ENCODE peak calls at places on chromosome 3, in nine cellular contexts. H is suprapubic skin, F is tibial nerve, N is heart left ventricle, T is transverse colon, U is adrenal gland, M is ovary, B is uterus, V is breast epithelium. G is an unnamed sample. For H3K27me3, the result is how much of the 10 kb centered on the place peaks cover.

GRCh38 chr3:48564022-48564421 is 441 bp upstream of the UCN2 start:
- DNase-seq in T (peak), V (no peak), M (no peak), B (no peak), U (peak), F (peak), N (no peak), H (no peak), G (peak)

GRCh38 chr3:112646623-112647022 is 5.7 kb upstream of the CCDC80 start:
- DNase-seq in H (no peak), N (no peak), U (no peak), F (no peak), M (no peak), V (no peak), B (no peak), T (no peak), G (no peak)

GRCh38 chr3:94167796-94168195 is 104.9 kb downstream of the NSUN3 start:
- DNase-seq in M (no peak), F (no peak), V (no peak), B (no peak), N (no peak), H (no peak), U (no peak), T (no peak), G (no peak)

GRCh38 chr3:47266709-47267489 is 15.7 kb downstream of the KIF9 start:
- DNase-seq in T (peak), B (peak), H (no peak), F (peak), V (peak), M (peak), U (peak), N (peak), G (peak)

GRCh38 chr3:127536818-127537810 is 53.4 kb downstream of the TPRA1 start:
- DNase-seq in B (no peak), F (no peak), V (no peak), T (no peak), U (no peak), H (peak), M (no peak), N (no peak), G (no peak)

GRCh38 chr3:141093971-141094401 is 42.8 kb downstream of the SPSB4 start:
- DNase-seq in M (peak), F (no peak), U (no peak), B (no peak), H (no peak), N (peak), T (no peak), V (no peak), G (peak)

GRCh38 chr3:171770689-171771620 is 39.3 kb downstream of the PLD1 start:
- DNase-seq in N (peak), F (no peak), T (peak), U (peak), V (no peak), M (peak), H (no peak), B (peak), G (peak)

GRCh38 chr3:132239587-132239986 is 77.6 kb upstream of the ACP3 start:
- DNase-seq in V (no peak), B (no peak), F (no peak), N (no peak), T (no peak), U (no peak), M (no peak), H (no peak), G (no peak)

GRCh38 chr3:126746395-126747177 is 42.5 kb downstream of the CHCHD6 start:
- DNase-seq in T (no peak), U (no peak), B (no peak), V (no peak), M (peak), F (no peak), H (peak), N (peak), G (peak)

GRCh38 chr3:30577788-30578187 is 28.6 kb upstream of the TGFBR2 start:
- DNase-seq in V (no peak), M (no peak), B (no peak), F (no peak), H (no peak), T (no peak), N (no peak), U (no peak), G (no peak)

GRCh38 chr3:157360044-157360443 is 76.6 kb upstream of the PTX3 start:
- DNase-seq in H (no peak), F (no peak), N (no peak), V (no peak), U (peak), T (no peak), B (no peak), M (no peak), G (no peak)

GRCh38 chr3:16286161-16286560 is 21.1 kb downstream of the OXNAD1 start:
- DNase-seq in B (no peak), U (no peak), F (no peak), V (no peak), H (no peak), T (peak), M (no peak), N (no peak), G (no peak)
- TF ChIP-seq POLR2A in B (no peak), U (no peak), F (no peak), V (no peak), H (no peak), T (peak), M (no peak), N (no peak), G (no peak)

GRCh38 chr3:18445421-18446066 is 20.4 kb upstream of the SATB1 start:
- DNase-seq in M (peak), V (no peak), N (no peak), T (peak), F (no peak), U (no peak), B (peak), H (no peak), G (peak)
- H3K27me3 ChIP-seq in M (under half), V (under half), N (under half), T (under half), F (under half), U (under half), B (under half), H (under half), G (under half)

DNA sequence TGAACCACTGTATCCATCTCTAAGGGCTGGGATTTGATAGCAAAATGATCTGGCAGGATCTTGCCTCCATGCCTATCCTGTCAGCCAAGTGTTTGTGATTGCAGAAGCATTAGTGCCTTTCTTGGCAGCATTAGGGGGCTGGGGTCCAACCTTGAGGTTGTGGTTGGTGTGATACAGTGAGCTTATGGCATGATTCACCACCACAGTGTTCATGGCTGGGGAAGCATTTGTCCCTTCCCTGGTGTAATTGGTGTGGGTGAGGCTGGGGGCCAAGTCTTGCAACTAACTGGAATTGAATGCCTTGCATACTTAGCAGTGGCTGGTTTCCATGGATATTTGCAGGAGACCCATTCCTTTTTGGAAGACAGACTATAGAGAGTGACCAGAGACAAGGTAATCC is 271.0 kb upstream of the TBL1XR1 start:
- DNase-seq in N (no peak), B (no peak), M (no peak), V (no peak), F (no peak), U (no peak), T (no peak), H (no peak), G (no peak)
- H3K27ac ChIP-seq in N (no peak), B (no peak), M (no peak), V (no peak), F (no peak), U (no peak), T (no peak), H (peak), G (no peak)

GRCh38 chr3:50617096-50617791 is at the start of gene MAPKAPK3:
- DNase-seq in T (peak), N (peak), B (no peak), F (no peak), H (no peak), U (peak), M (peak), V (no peak), G (peak)
- TF ChIP-seq POLR2A in T (peak), N (no peak), B (no peak), F (no peak), H (no peak), U (peak), M (no peak), V (no peak), G (peak)

DNA sequence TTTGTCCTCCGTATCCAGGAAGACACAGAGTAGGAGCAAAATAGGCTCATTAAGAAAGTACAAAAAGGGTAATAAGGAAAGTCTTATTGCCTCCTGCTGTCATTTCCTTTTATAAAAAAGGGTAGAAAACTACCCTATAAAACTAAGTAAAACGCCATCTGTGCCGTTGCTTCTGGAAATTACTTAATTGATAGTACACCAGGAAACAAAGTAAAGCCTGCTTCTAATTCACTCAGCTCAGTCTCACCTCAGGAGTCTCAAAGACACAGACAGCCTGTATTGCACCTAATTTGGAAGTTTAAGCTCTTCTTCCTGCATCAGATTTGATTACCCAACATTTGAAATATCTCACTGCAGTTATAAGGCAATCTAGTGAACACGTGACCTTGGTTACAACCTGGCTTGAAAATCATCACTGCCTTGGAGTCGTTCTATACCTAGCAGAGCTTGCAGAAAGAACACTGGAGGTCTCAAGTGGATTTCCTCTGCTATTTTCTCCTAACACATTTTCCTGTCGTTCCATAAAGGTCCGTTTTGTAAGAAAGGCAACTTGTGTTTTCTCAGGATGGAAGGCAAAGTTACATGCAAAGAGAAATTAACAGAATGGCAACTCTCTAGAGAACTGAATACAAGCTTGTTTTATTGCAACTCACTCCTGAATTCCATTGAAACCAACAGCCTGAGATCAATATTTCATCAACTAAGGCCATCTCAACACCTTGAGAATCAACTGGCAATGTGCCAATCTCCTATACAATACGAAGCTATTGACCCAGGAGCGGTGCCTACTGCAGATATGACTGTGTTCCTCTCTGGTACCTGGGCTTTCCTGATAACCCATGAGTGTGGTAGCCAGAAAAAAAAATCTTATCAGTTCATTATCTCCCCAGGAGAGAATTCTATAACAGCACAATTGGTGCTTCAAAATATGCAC is 203.3 kb upstream of the LMCD1 start:
- DNase-seq in T (no peak), V (no peak), M (no peak), U (no peak), H (no peak), B (no peak), N (no peak), F (no peak), G (no peak)
- H3K27me3 ChIP-seq in T (under half), V (under half), M (under half), U (under half), H (under half), B (under half), N (under half), F (under half), G (under half)

DNA sequence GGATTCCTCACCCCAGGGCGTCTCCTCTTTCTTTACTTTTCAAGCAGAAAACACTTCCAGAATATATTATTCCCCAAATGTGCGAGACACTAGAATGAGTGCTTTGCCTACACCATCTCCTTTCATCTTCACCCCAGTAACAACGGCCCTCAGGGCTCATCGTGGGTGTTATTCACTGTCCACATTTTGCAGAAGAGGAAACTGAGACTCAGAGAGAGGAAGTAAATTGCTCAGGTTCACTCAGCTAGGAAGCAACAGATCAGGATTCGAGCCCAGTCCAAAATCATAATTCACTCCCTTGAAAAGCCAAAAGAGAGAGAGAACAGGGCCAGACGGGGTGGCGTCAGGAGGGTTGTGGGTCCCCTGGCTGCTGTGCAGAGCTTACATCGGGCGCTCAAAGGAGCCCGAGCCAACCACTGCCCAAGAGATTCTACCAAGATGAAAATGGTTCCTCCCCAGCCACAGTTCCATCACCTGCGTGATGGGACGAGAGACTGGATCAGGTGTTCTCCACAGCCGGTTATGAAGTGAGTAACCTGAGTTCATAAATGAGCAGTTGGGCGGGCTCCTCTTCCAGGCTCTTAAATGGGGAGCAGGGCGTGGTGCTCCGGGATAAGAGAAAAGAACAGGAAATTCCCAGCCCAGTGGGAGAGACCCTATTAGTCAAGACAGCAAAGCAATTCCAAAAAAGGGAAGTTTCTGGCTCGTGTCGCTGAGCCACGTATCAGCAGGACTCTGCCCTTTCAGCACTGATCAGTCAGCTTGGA is 48.6 kb upstream of the FLNB start:
- DNase-seq in N (peak), M (no peak), B (peak), U (no peak), V (no peak), H (no peak), F (no peak), T (no peak), G (no peak)
- H3K27ac ChIP-seq in N (peak), M (no peak), B (peak), U (no peak), V (peak), H (peak), F (peak), T (peak), G (no peak)

GRCh38 chr3:125374501-125374995 is 577 bp downstream of the ZNF148 start:
- DNase-seq in B (peak), U (peak), V (no peak), H (no peak), M (peak), T (peak), F (no peak), N (peak), G (peak)
- TF ChIP-seq POLR2A in B (no peak), U (no peak), V (no peak), H (no peak), M (no peak), T (no peak), F (no peak), N (no peak), G (no peak)

GRCh38 chr3:107431298-107432012 is 54.2 kb downstream of the CCDC54 start:
- DNase-seq in N (peak), T (peak), H (peak), V (peak), M (peak), F (peak), U (peak), B (peak), G (peak)
- H3K27me3 ChIP-seq in N (under half), T (under half), H (under half), V (under half), M (under half), F (under half), U (under half), B (under half), G (under half)

GRCh38 chr3:49903451-49904424 is at the start of gene MST1R:
- DNase-seq in F (peak), M (peak), N (peak), V (peak), T (peak), U (no peak), H (no peak), B (peak), G (peak)
- H3K27ac ChIP-seq in F (no peak), M (no peak), N (no peak), V (peak), T (peak), U (no peak), H (peak), B (peak), G (peak)